ENCODE peak calls at places on chromosomes 12 and 14, in ten cellular contexts. M, U, N, Q, C, S, X, A, W and Z are unnamed samples. For H3K27me3, the result is how much of the 10 kb centered on the place peaks cover.

GRCh38 chr12:91382081-91382543 is 199.5 kb upstream of the DCN start:
- DNase-seq in Q (peak), N (peak), X (peak), W (peak), C (peak), S (peak), A (peak), M (peak), U (peak), Z (peak)

GRCh38 chr12:115694564-115694963 is 582.9 kb downstream of the MED13L start:
- DNase-seq in W (no peak), U (no peak), M (no peak), A (no peak), X (no peak), S (no peak), C (no peak), N (no peak), Q (no peak), Z (no peak)

GRCh38 chr14:104865631-104866441 is 768 bp downstream of the CEP170B start:
- DNase-seq in A (no peak), S (peak), U (peak), M (peak), X (peak), Q (peak), N (no peak), C (peak), W (peak), Z (peak)

GRCh38 chr14:52189330-52189729 is 78.2 kb upstream of the PTGDR start:
- DNase-seq in A (no peak), X (peak), M (no peak), U (no peak), Q (no peak), S (no peak), W (no peak), N (no peak), C (no peak), Z (no peak)

GRCh38 chr14:95398630-95399547 is 79.2 kb upstream of the CLMN start:
- DNase-seq in X (no peak), S (peak), N (no peak), C (no peak), W (no peak), M (no peak), A (no peak), Q (no peak), U (no peak), Z (no peak)

GRCh38 chr12:114799574-114800487 is 115.9 kb upstream of the TBX3 start:
- DNase-seq in M (peak), X (no peak), N (no peak), W (peak), S (no peak), Q (peak), A (peak), C (no peak), U (peak), Z (peak)

GRCh38 chr14:50828738-50829471 is 2.1 kb downstream of the NIN start:
- DNase-seq in W (no peak), U (no peak), N (no peak), M (no peak), X (no peak), C (no peak), Q (no peak), S (no peak), A (no peak), Z (no peak)

GRCh38 chr12:75209782-75210138 is at the start of gene KCNC2:
- DNase-seq in A (no peak), X (no peak), N (no peak), U (no peak), M (no peak), S (no peak), W (no peak), C (no peak), Q (no peak), Z (no peak)

GRCh38 chr12:112901271-112901670 is 5.5 kb upstream of the OAS1 start:
- DNase-seq in N (no peak), S (no peak), U (no peak), C (no peak), Q (peak), M (no peak), X (peak), A (no peak), W (no peak), Z (no peak)

GRCh38 chr12:109475993-109476806 is 900 bp downstream of the KCTD10 start:
- DNase-seq in A (no peak), U (no peak), C (no peak), N (no peak), X (no peak), M (no peak), Q (no peak), S (no peak), W (no peak), Z (no peak)

GRCh38 chr14:58513272-58513671 is 85.8 kb downstream of the KIAA0586 start:
- DNase-seq in U (no peak), C (no peak), W (no peak), Q (no peak), A (no peak), S (no peak), M (no peak), N (no peak), X (no peak), Z (no peak)

GRCh38 chr12:75855360-75855759 is 176.2 kb downstream of the PHLDA1 start:
- DNase-seq in A (no peak), Q (no peak), W (no peak), U (no peak), C (no peak), M (no peak), S (no peak), N (no peak), X (no peak), Z (no peak)

GRCh38 chr12:131209082-131210070 is 255.7 kb downstream of the ADGRD1 start:
- DNase-seq in N (no peak), A (no peak), M (no peak), Q (no peak), C (no peak), W (no peak), S (peak), X (no peak), U (no peak), Z (peak)

GRCh38 chr12:120529641-120530314 is 820 bp upstream of the COQ5 start:
- DNase-seq in M (no peak), N (no peak), A (no peak), X (peak), S (no peak), C (no peak), U (no peak), W (peak), Q (peak), Z (no peak)

GRCh38 chr12:8827551-8828347 is 5.3 kb downstream of the A2ML1 start:
- DNase-seq in X (no peak), Q (no peak), C (no peak), U (no peak), M (no peak), A (no peak), S (no peak), N (no peak), W (no peak), Z (no peak)

GRCh38 chr14:98136019-98136418 is 1136.0 kb downstream of the BCL11B start:
- DNase-seq in U (no peak), N (no peak), S (no peak), M (no peak), A (no peak), Q (no peak), X (no peak), W (no peak), C (no peak), Z (no peak)
- H3K27me3 ChIP-seq in U (under half), N (under half), S (under half), M (half or more), A (under half), Q (under half), X (under half), W (under half), C (under half), Z (under half)

GRCh38 chr14:60650382-60650961 is 1.2 kb upstream of the SIX1 start:
- DNase-seq in Q (no peak), C (no peak), N (no peak), S (no peak), W (peak), X (peak), M (no peak), U (no peak), A (no peak), Z (no peak)
- H3K27me3 ChIP-seq in Q (half or more), C (under half), N (under half), S (half or more), W (under half), X (under half), M (half or more), U (under half), A (half or more), Z (half or more)

DNA sequence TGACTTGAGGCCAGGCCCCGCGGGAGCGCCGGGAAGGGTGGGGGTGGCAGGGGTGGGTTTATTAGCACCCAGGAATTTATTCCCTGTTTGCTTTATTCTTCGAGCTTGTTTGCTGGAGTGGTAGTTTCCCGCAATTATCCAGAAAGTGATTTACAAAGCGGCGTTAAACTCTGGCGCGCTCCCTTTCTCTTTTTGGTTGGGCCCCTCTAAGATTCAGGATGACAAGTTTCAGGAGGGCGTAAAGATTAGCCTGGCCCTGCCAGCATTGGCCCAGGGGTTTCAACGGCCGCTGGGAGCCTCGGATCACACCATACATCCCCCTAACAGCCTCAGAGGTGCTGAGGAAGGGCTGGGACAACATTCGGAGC is 444 bp upstream of the NKX2-8 start:
- DNase-seq in S (no peak), N (no peak), W (no peak), X (no peak), C (no peak), U (no peak), M (no peak), Q (no peak), A (no peak), Z (no peak)
- H3K27me3 ChIP-seq in S (half or more), N (under half), W (half or more), X (under half), C (under half), U (under half), M (half or more), Q (half or more), A (half or more), Z (half or more)

GRCh38 chr14:106070242-106070641 is 543.9 kb downstream of the TMEM121 start:
- DNase-seq in N (no peak), X (no peak), W (no peak), C (no peak), A (no peak), U (no peak), M (no peak), S (no peak), Q (no peak), Z (no peak)
- H3K27me3 ChIP-seq in N (under half), X (under half), W (under half), C (under half), A (under half), U (under half), M (under half), S (under half), Q (under half), Z (under half)